ENCODE peak calls at places on chromosome 1, in four cellular contexts. Q, C, O and X are unnamed samples.

GRCh38 chr1:112889052-112889451 is 66.9 kb downstream of the SLC16A1 start:
- DNase-seq in Q (no peak), O (no peak), C (no peak), X (no peak)

GRCh38 chr1:213759359-213760181 is 228.2 kb upstream of the PROX1 start:
- DNase-seq in Q (no peak), O (no peak), C (no peak), X (peak; percentile 25)

GRCh38 chr1:155126494-155127104 is 1.1 kb upstream of the EFNA1 start:
- DNase-seq in Q (peak; percentile 74), O (peak; percentile 66), C (no peak), X (peak; percentile 63)

GRCh38 chr1:172658871-172659453 is at the start of gene FASLG:
- DNase-seq in Q (no peak), O (no peak), C (no peak), X (no peak)

GRCh38 chr1:86155061-86155806 is 1.3 kb downstream of the COL24A1 start:
- DNase-seq in O (peak; percentile 38), C (no peak), Q (no peak), X (no peak)

GRCh38 chr1:32714277-32714676 is 11.7 kb upstream of the SYNC start:
- DNase-seq in O (no peak), Q (no peak), C (no peak), X (no peak)

GRCh38 chr1:232578681-232579195 is 51.2 kb downstream of the SIPA1L2 start:
- DNase-seq in C (no peak), O (no peak), Q (no peak), X (no peak)

GRCh38 chr1:186763107-186763506 is 65.6 kb upstream of the PLA2G4A start:
- DNase-seq in C (no peak), Q (peak; percentile 97), O (no peak), X (no peak)

GRCh38 chr1:207261971-207262370 is 59.5 kb upstream of the CD55 start:
- DNase-seq in Q (no peak), O (no peak), C (no peak), X (no peak)